ENCODE peak calls at places on chromosomes 16 and 17, in five cellular contexts. K is occipital lobe, H is non-pigmented ciliary epithelial cell, E is type B pancreatic cell, M is foreskin fibroblast. X is an unnamed sample.

GRCh38 chr17:58005728-58006562 is 1.1 kb downstream of the SRSF1 start:
- DNase-seq in K (no peak), H (no peak), E (no peak), M (no peak), X (no peak)

GRCh38 chr17:79917902-79918484 is 78.8 kb upstream of the CBX4 start:
- DNase-seq in K (no peak), H (no peak), E (no peak), M (no peak), X (no peak)

GRCh38 chr16:1770328-1771071 is 843 bp downstream of the NME3 start:
- DNase-seq in K (peak; percentile 59), H (no peak), E (no peak), M (peak; percentile 78), X (peak; percentile 65)

GRCh38 chr17:41352597-41353366 is 2.2 kb upstream of the KRT33A start:
- DNase-seq in K (no peak), H (no peak), E (no peak), M (peak; percentile 41), X (peak; percentile 95)

GRCh38 chr17:38461683-38462082 is 33.4 kb downstream of the ARHGAP23 start:
- DNase-seq in K (no peak), H (no peak), E (no peak), M (no peak), X (no peak)

GRCh38 chr17:42814633-42815399 is 9.3 kb downstream of the BECN1 start:
- DNase-seq in K (no peak), H (no peak), E (no peak), M (peak; percentile 43), X (peak; percentile 72)

GRCh38 chr16:2078691-2079090 is 30.9 kb downstream of the TSC2 start:
- DNase-seq in K (no peak), H (no peak), E (no peak), M (no peak), X (no peak)

GRCh38 chr17:27762527-27763305 is 37.6 kb downstream of the NOS2 start:
- DNase-seq in K (no peak), H (no peak), E (no peak), M (peak; percentile 42), X (peak; percentile 9)

GRCh38 chr16:19179890-19180490 is 11.9 kb downstream of the SYT17 start:
- DNase-seq in K (no peak), H (no peak), E (no peak), M (peak; percentile 80), X (peak; percentile 37)

GRCh38 chr16:67482260-67482924 is 955 bp downstream of the AGRP start:
- DNase-seq in K (no peak), H (no peak), E (no peak), M (no peak), X (no peak)

GRCh38 chr17:21089145-21089544 is 37.6 kb upstream of the DHRS7B start:
- DNase-seq in K (no peak), H (no peak), E (no peak), M (peak; percentile 57), X (peak; percentile 58)

GRCh38 chr16:81716478-81717210 is 62.4 kb upstream of the PLCG2 start:
- DNase-seq in K (no peak), H (no peak), E (no peak), M (no peak), X (no peak)

GRCh38 chr17:59466943-59467801 is 98.2 kb upstream of the DHX40 start:
- DNase-seq in K (no peak), H (no peak), E (peak; percentile 25), M (no peak), X (no peak)

GRCh38 chr16:1789643-1790045 is 3.9 kb downstream of the IGFALS start:
- DNase-seq in K (no peak), H (no peak), E (no peak), M (no peak), X (no peak)

GRCh38 chr16:66429290-66429962 is 2.3 kb downstream of the BEAN1 start:
- DNase-seq in K (no peak), H (no peak), E (peak; percentile 55), M (no peak), X (no peak)

X was measured in bronchial epithelial cell.